ENCODE peak calls at places on chromosomes 7 and 10, in six cellular contexts. X is MM.1S, O is GM23338, C is GM23248, V is PC-3, U is HCT116. H is an unnamed sample.

GRCh38 chr10:89063465-89063864 is 72.9 kb downstream of the FAS start:
- DNase-seq in X (no peak), O (no peak), C (no peak), V (no peak), U (no peak), H (no peak)

GRCh38 chr7:137977173-137977572 is 24.7 kb downstream of the CREB3L2 start:
- DNase-seq in X (no peak), O (no peak), C (peak), V (peak), U (no peak), H (no peak)

GRCh38 chr10:4733150-4733842 is 92.7 kb upstream of the AKR1E2 start:
- DNase-seq in X (no peak), O (no peak), C (no peak), V (peak), U (no peak), H (no peak)

GRCh38 chr7:16918288-16918895 is 36.6 kb upstream of the AGR3 start:
- DNase-seq in X (peak), O (peak), C (peak), V (peak), U (peak), H (peak)

GRCh38 chr7:23404546-23405239 is 65.6 kb downstream of the IGF2BP3 start:
- DNase-seq in X (no peak), O (no peak), C (no peak), V (no peak), U (no peak), H (no peak)

GRCh38 chr7:118232837-118233236 is 8.3 kb downstream of the ANKRD7 start:
- DNase-seq in X (no peak), O (no peak), C (peak), V (peak), U (no peak), H (no peak)

GRCh38 chr7:158840604-158841003 is 11.3 kb upstream of the ESYT2 start:
- DNase-seq in X (no peak), O (no peak), C (no peak), V (no peak), U (no peak), H (no peak)

GRCh38 chr10:31853629-31854028 is 75.0 kb downstream of the ARHGAP12 start:
- DNase-seq in X (no peak), O (no peak), C (no peak), V (no peak), U (no peak), H (no peak)

GRCh38 chr7:123633553-123633952 is 22.1 kb upstream of the LMOD2 start:
- DNase-seq in X (no peak), O (no peak), C (peak), V (peak), U (no peak), H (no peak)

GRCh38 chr7:15288746-15289145 is 273.1 kb downstream of the AGMO start:
- DNase-seq in X (no peak), O (no peak), C (peak), V (no peak), U (no peak), H (no peak)

GRCh38 chr10:69285699-69286098 is 7.4 kb downstream of the HK1 start:
- DNase-seq in X (no peak), O (peak), C (no peak), V (no peak), U (no peak), H (no peak)

GRCh38 chr7:70571986-70572385 is 560.0 kb upstream of the GALNT17 start:
- DNase-seq in X (no peak), O (no peak), C (no peak), V (no peak), U (no peak), H (no peak)
- H2AFZ ChIP-seq in X (no peak), O (no peak), C (no peak), V (no peak), U (no peak), H (no peak)

DNA sequence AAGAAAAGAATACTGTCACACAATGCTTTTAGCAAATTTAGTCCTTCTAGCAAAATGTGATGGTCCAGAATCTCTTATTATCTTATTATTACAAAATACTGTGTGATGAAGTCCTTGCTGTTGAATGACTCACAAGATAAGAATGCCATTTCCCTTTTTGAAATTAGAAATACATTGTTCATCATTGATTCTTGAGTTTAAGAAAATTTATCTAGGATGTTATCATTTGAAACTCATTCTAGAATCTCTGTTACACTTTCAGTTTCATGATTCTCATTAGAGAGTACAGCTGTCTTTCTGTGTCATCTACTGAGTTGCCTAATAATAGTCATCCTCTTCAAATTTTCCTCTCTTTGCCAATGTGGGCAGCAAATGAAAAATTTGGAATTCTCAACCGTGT is 9.6 kb downstream of the ZKSCAN5 start:
- DNase-seq in X (peak), O (no peak), C (peak), V (no peak), U (no peak), H (no peak)
- TF ChIP-seq EZH2phosphoT487 in X (no peak), O (no peak), C (no peak), V (no peak), U (no peak), H (no peak)

GRCh38 chr7:142646274-142646895 is 102.9 kb upstream of the PRSS1 start:
- DNase-seq in X (no peak), O (no peak), C (no peak), V (no peak), U (no peak), H (peak)
- H3K4me2 ChIP-seq in X (no peak), O (no peak), C (no peak), V (peak), U (no peak), H (peak)

GRCh38 chr7:122619664-122620063 is 79.3 kb downstream of the RNF133 start:
- DNase-seq in X (no peak), O (no peak), C (no peak), V (no peak), U (no peak), H (no peak)
- H2AFZ ChIP-seq in X (no peak), O (no peak), C (no peak), V (no peak), U (no peak), H (no peak)

GRCh38 chr7:87220026-87220733 is 648 bp upstream of the TMEM243 start:
- DNase-seq in X (peak), O (peak), C (peak), V (peak), U (peak), H (peak)

GRCh38 chr7:87220734-87221215 is 1.2 kb upstream of the TMEM243 start:
- DNase-seq in X (peak), O (peak), C (peak), V (peak), U (no peak), H (no peak)

GRCh38 chr7:87223666-87224065 is 4.1 kb upstream of the TMEM243 start:
- DNase-seq in X (no peak), O (no peak), C (peak), V (peak), U (no peak), H (no peak)

GRCh38 chr7:87226495-87226894 is 7.0 kb upstream of the TMEM243 start:
- DNase-seq in X (no peak), O (no peak), C (no peak), V (no peak), U (no peak), H (peak)

DNA sequence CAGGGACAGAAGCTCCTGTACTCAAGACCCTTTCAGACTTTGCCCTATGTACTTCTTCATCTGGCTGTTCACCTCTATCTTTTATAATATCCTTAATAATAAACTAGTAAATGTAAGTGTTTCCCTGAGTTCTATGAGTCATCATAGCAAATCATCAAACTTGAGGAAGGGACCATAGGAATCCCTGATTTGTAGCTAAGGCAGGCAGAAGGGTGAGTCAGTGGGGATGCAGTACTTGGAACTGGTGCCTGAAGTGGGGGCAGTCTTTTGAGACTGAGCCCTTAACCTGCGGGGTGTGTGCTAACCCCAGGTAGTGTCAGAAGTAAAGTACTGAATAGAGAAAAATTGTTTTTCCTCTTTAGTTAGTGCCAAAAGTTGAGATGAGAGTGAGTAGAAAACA is 6.2 kb upstream of the TMEM243 start:
- DNase-seq in X (no peak), O (peak), C (peak), V (peak), U (no peak), H (no peak)
- TF ChIP-seq EZH2phosphoT487 in X (no peak), O (no peak), C (no peak), V (no peak), U (no peak), H (no peak)